ENCODE peak calls at places on chromosome 19, in nine cellular contexts. S, U, F, B, I, C, L, D and O are unnamed samples.

GRCh38 chr19:28324275-28325060 is 888.5 kb downstream of the UQCRFS1 start:
- DNase-seq in S (no peak), U (no peak), F (no peak), B (no peak), I (no peak), C (no peak), L (no peak), D (no peak), O (no peak)

GRCh38 chr19:46426506-46427162 is 2.1 kb downstream of the PNMA8C start:
- DNase-seq in S (peak), U (no peak), F (no peak), B (no peak), I (no peak), C (peak), L (peak), D (no peak), O (no peak)

GRCh38 chr19:49188626-49189200 is 31.1 kb downstream of the TRPM4 start:
- DNase-seq in S (no peak), U (no peak), F (no peak), B (no peak), I (no peak), C (no peak), L (no peak), D (no peak), O (no peak)

GRCh38 chr19:29115181-29115580 is 97.8 kb downstream of the UQCRFS1 start:
- DNase-seq in S (no peak), U (no peak), F (no peak), B (no peak), I (no peak), C (no peak), L (no peak), D (no peak), O (no peak)

GRCh38 chr19:6730153-6730804 is 7.1 kb downstream of the GPR108 start:
- DNase-seq in S (peak), U (no peak), F (no peak), B (no peak), I (peak), C (peak), L (peak), D (no peak), O (no peak)

GRCh38 chr19:43782311-43782660 is 1.5 kb upstream of the KCNN4 start:
- DNase-seq in S (no peak), U (no peak), F (no peak), B (no peak), I (no peak), C (no peak), L (peak), D (no peak), O (no peak)

GRCh38 chr19:11894851-11895250 is 7.3 kb downstream of the ZNF69 start:
- DNase-seq in S (no peak), U (no peak), F (no peak), B (no peak), I (no peak), C (no peak), L (no peak), D (no peak), O (no peak)

GRCh38 chr19:48424694-48425219 is 21.0 kb upstream of the GRWD1 start:
- DNase-seq in S (peak), U (no peak), F (no peak), B (no peak), I (no peak), C (no peak), L (no peak), D (no peak), O (peak)

GRCh38 chr19:58055483-58055874 is 3.6 kb upstream of the ZNF135 start:
- DNase-seq in S (no peak), U (no peak), F (no peak), B (no peak), I (no peak), C (no peak), L (no peak), D (no peak), O (no peak)

GRCh38 chr19:10390652-10391286 is 10.4 kb upstream of the TYK2 start:
- DNase-seq in S (no peak), U (no peak), F (peak), B (peak), I (peak), C (peak), L (peak), D (peak), O (peak)

GRCh38 chr19:17520865-17521264 is 9.4 kb downstream of the PGLS start:
- DNase-seq in S (no peak), U (no peak), F (no peak), B (no peak), I (no peak), C (no peak), L (no peak), D (no peak), O (no peak)

GRCh38 chr19:7885818-7886217 is 2.5 kb upstream of the LRRC8E start:
- DNase-seq in S (no peak), U (no peak), F (no peak), B (no peak), I (no peak), C (no peak), L (no peak), D (no peak), O (no peak)

GRCh38 chr19:44955500-44956439 is 590 bp downstream of the CLPTM1 start:
- DNase-seq in S (no peak), U (no peak), F (no peak), B (no peak), I (no peak), C (no peak), L (peak), D (no peak), O (no peak)

GRCh38 chr19:5326986-5327623 is 13.5 kb downstream of the PTPRS start:
- DNase-seq in S (no peak), U (no peak), F (no peak), B (no peak), I (no peak), C (no peak), L (no peak), D (no peak), O (no peak)

GRCh38 chr19:5627395-5627904 is 4.6 kb downstream of the SAFB start:
- DNase-seq in S (no peak), U (no peak), F (no peak), B (no peak), I (peak), C (peak), L (peak), D (peak), O (no peak)

GRCh38 chr19:35404879-35405622 is 34.2 kb downstream of the GPR42 start:
- DNase-seq in S (no peak), U (no peak), F (no peak), B (no peak), I (no peak), C (no peak), L (peak), D (peak), O (peak)

GRCh38 chr19:10701955-10702307 is 692 bp downstream of the QTRT1 start:
- DNase-seq in S (no peak), U (no peak), F (no peak), B (no peak), I (no peak), C (peak), L (peak), D (no peak), O (no peak)

GRCh38 chr19:55012294-55012693 is 25.8 kb downstream of the GP6 start:
- DNase-seq in S (no peak), U (no peak), F (no peak), B (no peak), I (no peak), C (no peak), L (no peak), D (no peak), O (no peak)

GRCh38 chr19:2552859-2553258 is 76.9 kb downstream of the GADD45B start:
- DNase-seq in S (no peak), U (no peak), F (no peak), B (peak), I (no peak), C (no peak), L (peak), D (no peak), O (peak)

GRCh38 chr19:883661-884211 is 9.3 kb downstream of the MED16 start:
- DNase-seq in S (no peak), U (peak), F (no peak), B (no peak), I (no peak), C (no peak), L (no peak), D (no peak), O (no peak)

GRCh38 chr19:16373539-16373938 is 48.9 kb downstream of the KLF2 start:
- DNase-seq in S (no peak), U (no peak), F (no peak), B (no peak), I (no peak), C (no peak), L (no peak), D (no peak), O (peak)